ENCODE peak calls at places on chromosome 2, in ten cellular contexts. One of them, this sample, is unnamed.

GRCh38 chr2:163479599-163479998 is 256.2 kb downstream of the FIGN start:
- DNase-seq in PC-3: no peak
- DNase-seq in stomach: no peak
- DNase-seq in adipocyte: no peak
- DNase-seq in prostate gland: no peak
- DNase-seq in uterus: no peak
- DNase-seq in endodermal cell: no peak
- DNase-seq in right lobe of liver: no peak
- DNase-seq in body of pancreas: no peak
- DNase-seq in Peyer's patch: no peak
- DNase-seq in this sample: no peak

GRCh38 chr2:197986977-197987376 is 182.6 kb downstream of the PLCL1 start:
- DNase-seq in endodermal cell: no peak
- DNase-seq in adipocyte: no peak
- DNase-seq in uterus: no peak
- DNase-seq in right lobe of liver: no peak
- DNase-seq in body of pancreas: no peak
- DNase-seq in prostate gland: no peak
- DNase-seq in PC-3: no peak
- DNase-seq in Peyer's patch: no peak
- DNase-seq in stomach: no peak
- DNase-seq in this sample: no peak

GRCh38 chr2:76050196-76050595 is 339.5 kb upstream of the GCFC2 start:
- DNase-seq in prostate gland: no peak
- DNase-seq in endodermal cell: peak; percentile 50
- DNase-seq in adipocyte: no peak
- DNase-seq in right lobe of liver: no peak
- DNase-seq in uterus: no peak
- DNase-seq in stomach: no peak
- DNase-seq in Peyer's patch: no peak
- DNase-seq in body of pancreas: no peak
- DNase-seq in PC-3: no peak
- DNase-seq in this sample: no peak

GRCh38 chr2:73333564-73333963 is 40.2 kb upstream of the EGR4 start:
- DNase-seq in right lobe of liver: no peak
- DNase-seq in endodermal cell: no peak
- DNase-seq in uterus: no peak
- DNase-seq in stomach: no peak
- DNase-seq in Peyer's patch: no peak
- DNase-seq in adipocyte: no peak
- DNase-seq in prostate gland: no peak
- DNase-seq in PC-3: no peak
- DNase-seq in body of pancreas: no peak
- DNase-seq in this sample: no peak

GRCh38 chr2:40127890-40128548 is 323.9 kb downstream of the SLC8A1 start:
- DNase-seq in Peyer's patch: no peak
- DNase-seq in body of pancreas: no peak
- DNase-seq in adipocyte: peak; percentile 83
- DNase-seq in uterus: no peak
- DNase-seq in stomach: no peak
- DNase-seq in endodermal cell: no peak
- DNase-seq in prostate gland: no peak
- DNase-seq in right lobe of liver: no peak
- DNase-seq in PC-3: peak; percentile 33
- DNase-seq in this sample: no peak

GRCh38 chr2:223941579-223942277 is 3.4 kb downstream of the WDFY1 start:
- DNase-seq in endodermal cell: no peak
- DNase-seq in uterus: no peak
- DNase-seq in stomach: no peak
- DNase-seq in prostate gland: no peak
- DNase-seq in PC-3: peak; percentile 82
- DNase-seq in right lobe of liver: no peak
- DNase-seq in Peyer's patch: peak; percentile 69
- DNase-seq in body of pancreas: no peak
- DNase-seq in adipocyte: peak; percentile 78
- DNase-seq in this sample: no peak

GRCh38 chr2:85604568-85605339 is 2.3 kb upstream of the TMEM150A start:
- DNase-seq in uterus: no peak
- DNase-seq in PC-3: no peak
- DNase-seq in Peyer's patch: no peak
- DNase-seq in body of pancreas: no peak
- DNase-seq in endodermal cell: peak; percentile 38
- DNase-seq in right lobe of liver: no peak
- DNase-seq in adipocyte: peak; percentile 59
- DNase-seq in stomach: no peak
- DNase-seq in prostate gland: no peak
- DNase-seq in this sample: no peak

GRCh38 chr2:197707316-197708213 is 2.4 kb downstream of the MARS2 start:
- DNase-seq in endodermal cell: peak; percentile 60
- DNase-seq in uterus: no peak
- DNase-seq in adipocyte: peak; percentile 78
- DNase-seq in prostate gland: no peak
- DNase-seq in right lobe of liver: no peak
- DNase-seq in Peyer's patch: no peak
- DNase-seq in PC-3: peak; percentile 67
- DNase-seq in stomach: no peak
- DNase-seq in body of pancreas: no peak
- DNase-seq in this sample: no peak

GRCh38 chr2:238890806-238891666 is 43.2 kb downstream of the TWIST2 start:
- DNase-seq in adipocyte: no peak
- DNase-seq in stomach: no peak
- DNase-seq in body of pancreas: no peak
- DNase-seq in Peyer's patch: no peak
- DNase-seq in right lobe of liver: no peak
- DNase-seq in uterus: no peak
- DNase-seq in PC-3: no peak
- DNase-seq in prostate gland: no peak
- DNase-seq in endodermal cell: no peak
- DNase-seq in this sample: no peak

GRCh38 chr2:238894226-238894949 is 46.5 kb downstream of the TWIST2 start:
- DNase-seq in body of pancreas: no peak
- DNase-seq in stomach: no peak
- DNase-seq in right lobe of liver: peak; percentile 41
- DNase-seq in endodermal cell: no peak
- DNase-seq in prostate gland: no peak
- DNase-seq in uterus: no peak
- DNase-seq in adipocyte: no peak
- DNase-seq in PC-3: no peak
- DNase-seq in Peyer's patch: no peak
- DNase-seq in this sample: no peak

GRCh38 chr2:238893349-238894000 is 45.6 kb downstream of the TWIST2 start:
- DNase-seq in adipocyte: no peak
- DNase-seq in body of pancreas: no peak
- DNase-seq in PC-3: no peak
- DNase-seq in Peyer's patch: no peak
- DNase-seq in stomach: no peak
- DNase-seq in uterus: no peak
- DNase-seq in prostate gland: no peak
- DNase-seq in endodermal cell: no peak
- DNase-seq in right lobe of liver: peak; percentile 28
- DNase-seq in this sample: no peak

GRCh38 chr2:238891667-238892500 is 44.0 kb downstream of the TWIST2 start:
- DNase-seq in uterus: peak; percentile 40
- DNase-seq in endodermal cell: no peak
- DNase-seq in right lobe of liver: no peak
- DNase-seq in body of pancreas: no peak
- DNase-seq in stomach: no peak
- DNase-seq in Peyer's patch: no peak
- DNase-seq in prostate gland: no peak
- DNase-seq in adipocyte: no peak
- DNase-seq in PC-3: no peak
- DNase-seq in this sample: no peak

DNA sequence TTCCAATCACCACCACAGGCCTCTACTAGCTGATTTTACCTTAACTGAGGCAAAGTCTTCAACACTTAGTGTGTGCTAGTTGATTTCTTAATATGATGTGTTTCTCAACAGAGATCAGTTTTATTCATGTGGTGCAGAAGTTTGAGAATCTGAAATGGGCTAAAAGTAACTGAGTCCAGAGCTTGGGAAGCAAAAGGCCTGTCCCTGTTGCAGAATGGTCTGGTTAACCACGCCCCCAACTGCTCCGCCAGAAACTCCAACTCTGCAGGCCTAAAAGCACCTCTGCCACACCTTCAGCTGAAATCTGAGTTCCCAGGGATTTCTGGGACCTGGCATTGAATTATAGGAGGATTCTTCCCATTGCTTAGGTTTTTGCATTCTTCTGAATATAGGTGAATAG is 44.9 kb downstream of the TWIST2 start:
- DNase-seq in prostate gland: no peak
- DNase-seq in endodermal cell: no peak
- DNase-seq in Peyer's patch: no peak
- DNase-seq in right lobe of liver: no peak
- DNase-seq in stomach: no peak
- DNase-seq in uterus: peak; percentile 19
- DNase-seq in adipocyte: no peak
- DNase-seq in PC-3: no peak
- DNase-seq in body of pancreas: no peak
- DNase-seq in this sample: no peak
- H3K27me3 ChIP-seq in prostate gland: no peaks in the 10 kb centered on the region
- H3K27me3 ChIP-seq in endodermal cell: no peaks in the 10 kb centered on the region
- H3K27me3 ChIP-seq in Peyer's patch: no peaks in the 10 kb centered on the region
- H3K27me3 ChIP-seq in right lobe of liver: no peaks in the 10 kb centered on the region
- H3K27me3 ChIP-seq in stomach: no peaks in the 10 kb centered on the region
- H3K27me3 ChIP-seq in uterus: no peaks in the 10 kb centered on the region
- H3K27me3 ChIP-seq in adipocyte: no peaks in the 10 kb centered on the region
- H3K27me3 ChIP-seq in PC-3: no peaks in the 10 kb centered on the region
- H3K27me3 ChIP-seq in body of pancreas: no peaks in the 10 kb centered on the region
- H3K27me3 ChIP-seq in this sample: peaks cover 100% of the 10 kb centered on the region

GRCh38 chr2:9318461-9319337 is 104.6 kb downstream of the ITGB1BP1 start:
- DNase-seq in stomach: peak; percentile 76
- DNase-seq in endodermal cell: no peak
- DNase-seq in right lobe of liver: no peak
- DNase-seq in PC-3: no peak
- DNase-seq in uterus: peak; percentile 78
- DNase-seq in body of pancreas: peak; percentile 68
- DNase-seq in prostate gland: no peak
- DNase-seq in adipocyte: no peak
- DNase-seq in Peyer's patch: no peak
- DNase-seq in this sample: no peak
- H3K9me3 ChIP-seq in stomach: no peaks in the 10 kb centered on the region
- H3K9me3 ChIP-seq in endodermal cell: no peaks in the 10 kb centered on the region
- H3K9me3 ChIP-seq in right lobe of liver: no peaks in the 10 kb centered on the region
- H3K9me3 ChIP-seq in PC-3: no peaks in the 10 kb centered on the region
- H3K9me3 ChIP-seq in uterus: no peaks in the 10 kb centered on the region
- H3K9me3 ChIP-seq in body of pancreas: no peaks in the 10 kb centered on the region
- H3K9me3 ChIP-seq in prostate gland: no peaks in the 10 kb centered on the region
- H3K9me3 ChIP-seq in adipocyte: no peaks in the 10 kb centered on the region
- H3K9me3 ChIP-seq in Peyer's patch: no peaks in the 10 kb centered on the region
- H3K9me3 ChIP-seq in this sample: no peaks in the 10 kb centered on the region

GRCh38 chr2:176109226-176109954 is 2.3 kb downstream of the HOXD11 start:
- DNase-seq in endodermal cell: peak; percentile 25
- DNase-seq in adipocyte: no peak
- DNase-seq in uterus: no peak
- DNase-seq in PC-3: no peak
- DNase-seq in right lobe of liver: no peak
- DNase-seq in prostate gland: no peak
- DNase-seq in body of pancreas: no peak
- DNase-seq in Peyer's patch: no peak
- DNase-seq in stomach: no peak
- DNase-seq in this sample: no peak
- H3K27me3 ChIP-seq in endodermal cell: peaks cover 99% of the 10 kb centered on the region
- H3K27me3 ChIP-seq in adipocyte: peaks cover 69% of the 10 kb centered on the region
- H3K27me3 ChIP-seq in uterus: no peaks in the 10 kb centered on the region
- H3K27me3 ChIP-seq in PC-3: peaks cover 35% of the 10 kb centered on the region
- H3K27me3 ChIP-seq in right lobe of liver: peaks cover 14% of the 10 kb centered on the region
- H3K27me3 ChIP-seq in prostate gland: peaks cover 24% of the 10 kb centered on the region
- H3K27me3 ChIP-seq in body of pancreas: peaks cover 78% of the 10 kb centered on the region
- H3K27me3 ChIP-seq in Peyer's patch: peaks cover 90% of the 10 kb centered on the region
- H3K27me3 ChIP-seq in stomach: peaks cover 56% of the 10 kb centered on the region
- H3K27me3 ChIP-seq in this sample: peaks cover 89% of the 10 kb centered on the region

DNA sequence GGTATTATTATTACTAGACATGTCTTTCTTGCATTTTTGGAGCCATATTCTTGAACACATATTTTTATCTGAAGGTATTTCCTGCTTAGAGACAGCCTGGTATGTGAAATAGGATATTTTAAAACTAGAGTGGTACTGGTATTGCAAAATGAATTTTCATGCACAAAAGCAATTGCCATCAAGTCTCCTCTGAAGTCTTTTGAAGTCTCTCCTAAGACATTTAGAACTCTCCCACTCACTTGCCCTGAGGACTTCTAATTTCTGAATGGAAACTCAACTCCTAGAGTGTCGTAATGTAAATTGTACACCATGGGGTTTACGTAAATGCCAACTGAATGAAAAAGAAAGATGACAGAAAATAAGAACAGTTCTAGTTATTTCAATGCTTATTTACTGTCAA is 967.0 kb downstream of the DCDC2C start:
- DNase-seq in body of pancreas: no peak
- DNase-seq in PC-3: no peak
- DNase-seq in adipocyte: no peak
- DNase-seq in right lobe of liver: no peak
- DNase-seq in endodermal cell: no peak
- DNase-seq in uterus: no peak
- DNase-seq in Peyer's patch: no peak
- DNase-seq in prostate gland: no peak
- DNase-seq in stomach: no peak
- DNase-seq in this sample: no peak
- H3K9me3 ChIP-seq in body of pancreas: no peaks in the 10 kb centered on the region
- H3K9me3 ChIP-seq in PC-3: peaks cover 4% of the 10 kb centered on the region
- H3K9me3 ChIP-seq in adipocyte: peaks cover 3% of the 10 kb centered on the region
- H3K9me3 ChIP-seq in right lobe of liver: no peaks in the 10 kb centered on the region
- H3K9me3 ChIP-seq in endodermal cell: no peaks in the 10 kb centered on the region
- H3K9me3 ChIP-seq in uterus: no peaks in the 10 kb centered on the region
- H3K9me3 ChIP-seq in Peyer's patch: no peaks in the 10 kb centered on the region
- H3K9me3 ChIP-seq in prostate gland: no peaks in the 10 kb centered on the region
- H3K9me3 ChIP-seq in stomach: peaks cover 6% of the 10 kb centered on the region
- H3K9me3 ChIP-seq in this sample: no peaks in the 10 kb centered on the region

GRCh38 chr2:136113767-136114070 is 4.2 kb downstream of the CXCR4 start:
- DNase-seq in stomach: no peak
- DNase-seq in Peyer's patch: no peak
- DNase-seq in right lobe of liver: no peak
- DNase-seq in prostate gland: no peak
- DNase-seq in adipocyte: no peak
- DNase-seq in PC-3: no peak
- DNase-seq in uterus: no peak
- DNase-seq in body of pancreas: no peak
- DNase-seq in endodermal cell: no peak
- DNase-seq in this sample: no peak
- H3K27me3 ChIP-seq in stomach: no peaks in the 10 kb centered on the region
- H3K27me3 ChIP-seq in Peyer's patch: no peaks in the 10 kb centered on the region
- H3K27me3 ChIP-seq in right lobe of liver: no peaks in the 10 kb centered on the region
- H3K27me3 ChIP-seq in prostate gland: no peaks in the 10 kb centered on the region
- H3K27me3 ChIP-seq in adipocyte: peaks cover 45% of the 10 kb centered on the region
- H3K27me3 ChIP-seq in PC-3: peaks cover 96% of the 10 kb centered on the region
- H3K27me3 ChIP-seq in uterus: peaks cover 7% of the 10 kb centered on the region
- H3K27me3 ChIP-seq in body of pancreas: no peaks in the 10 kb centered on the region
- H3K27me3 ChIP-seq in endodermal cell: no peaks in the 10 kb centered on the region
- H3K27me3 ChIP-seq in this sample: peaks cover 5% of the 10 kb centered on the region

GRCh38 chr2:89823556-89823955 is 1132.1 kb downstream of the RPIA start:
- DNase-seq in adipocyte: no peak
- DNase-seq in PC-3: no peak
- DNase-seq in stomach: no peak
- DNase-seq in right lobe of liver: no peak
- DNase-seq in Peyer's patch: no peak
- DNase-seq in endodermal cell: no peak
- DNase-seq in prostate gland: no peak
- DNase-seq in uterus: no peak
- DNase-seq in body of pancreas: no peak
- DNase-seq in this sample: no peak
- H3K9me3 ChIP-seq in adipocyte: peaks cover 81% of the 10 kb centered on the region
- H3K9me3 ChIP-seq in PC-3: peaks cover 55% of the 10 kb centered on the region
- H3K9me3 ChIP-seq in stomach: no peaks in the 10 kb centered on the region
- H3K9me3 ChIP-seq in right lobe of liver: peaks cover 40% of the 10 kb centered on the region
- H3K9me3 ChIP-seq in Peyer's patch: peaks cover 28% of the 10 kb centered on the region
- H3K9me3 ChIP-seq in endodermal cell: no peaks in the 10 kb centered on the region
- H3K9me3 ChIP-seq in prostate gland: no peaks in the 10 kb centered on the region
- H3K9me3 ChIP-seq in uterus: no peaks in the 10 kb centered on the region
- H3K9me3 ChIP-seq in body of pancreas: peaks cover 14% of the 10 kb centered on the region
- H3K9me3 ChIP-seq in this sample: peaks cover 21% of the 10 kb centered on the region